ENCODE peak calls at places on chromosome 18, in four cellular contexts. One of them, this sample, is unnamed.

GRCh38 chr18:66511810-66512209 is 92.1 kb downstream of the CDH19 start:
- DNase-seq in Peyer's patch: no peak
- DNase-seq in hepatic stellate cell: no peak
- DNase-seq in cardiac fibroblast: peak
- DNase-seq in this sample: no peak

GRCh38 chr18:73791081-73791480 is 356.6 kb downstream of the FBXO15 start:
- DNase-seq in Peyer's patch: no peak
- DNase-seq in hepatic stellate cell: no peak
- DNase-seq in cardiac fibroblast: no peak
- DNase-seq in this sample: no peak

GRCh38 chr18:33404244-33404873 is 36.2 kb downstream of the CCDC178 start:
- DNase-seq in Peyer's patch: no peak
- DNase-seq in hepatic stellate cell: peak
- DNase-seq in cardiac fibroblast: peak
- DNase-seq in this sample: no peak

GRCh38 chr18:48555465-48555995 is 16.7 kb downstream of the CTIF start:
- DNase-seq in Peyer's patch: no peak
- DNase-seq in hepatic stellate cell: no peak
- DNase-seq in cardiac fibroblast: no peak
- DNase-seq in this sample: no peak

GRCh38 chr18:73408434-73408833 is 540.6 kb upstream of the NETO1 start:
- DNase-seq in Peyer's patch: no peak
- DNase-seq in hepatic stellate cell: no peak
- DNase-seq in cardiac fibroblast: peak
- DNase-seq in this sample: no peak

GRCh38 chr18:50644807-50645206 is 84.9 kb downstream of the MAPK4 start:
- DNase-seq in Peyer's patch: no peak
- DNase-seq in hepatic stellate cell: no peak
- DNase-seq in cardiac fibroblast: no peak
- DNase-seq in this sample: no peak

GRCh38 chr18:59528866-59529265 is 168.4 kb downstream of the CCBE1 start:
- DNase-seq in Peyer's patch: no peak
- DNase-seq in hepatic stellate cell: no peak
- DNase-seq in cardiac fibroblast: no peak
- DNase-seq in this sample: no peak

GRCh38 chr18:48902023-48902855 is 48.5 kb downstream of the SMAD7 start:
- DNase-seq in Peyer's patch: peak
- DNase-seq in hepatic stellate cell: peak
- DNase-seq in cardiac fibroblast: peak
- DNase-seq in this sample: no peak

GRCh38 chr18:48893559-48894265 is 57.1 kb downstream of the SMAD7 start:
- DNase-seq in Peyer's patch: peak
- DNase-seq in hepatic stellate cell: no peak
- DNase-seq in cardiac fibroblast: no peak
- DNase-seq in this sample: no peak

GRCh38 chr18:50009772-50010171 is 185.2 kb downstream of the MYO5B start:
- DNase-seq in Peyer's patch: peak
- DNase-seq in hepatic stellate cell: peak
- DNase-seq in cardiac fibroblast: peak
- DNase-seq in this sample: peak

GRCh38 chr18:34002130-34002529 is 222.6 kb downstream of the NOL4 start:
- DNase-seq in Peyer's patch: no peak
- DNase-seq in hepatic stellate cell: no peak
- DNase-seq in cardiac fibroblast: no peak
- DNase-seq in this sample: no peak

GRCh38 chr18:78837766-78838165 is 141.9 kb upstream of the SALL3 start:
- DNase-seq in Peyer's patch: no peak
- DNase-seq in hepatic stellate cell: no peak
- DNase-seq in cardiac fibroblast: no peak
- DNase-seq in this sample: no peak

GRCh38 chr18:8433323-8433722 is 175.9 kb upstream of the RAB12 start:
- DNase-seq in Peyer's patch: no peak
- DNase-seq in hepatic stellate cell: no peak
- DNase-seq in cardiac fibroblast: no peak
- DNase-seq in this sample: no peak

GRCh38 chr18:40470753-40471152 is 1484.3 kb upstream of the PIK3C3 start:
- DNase-seq in Peyer's patch: no peak
- DNase-seq in hepatic stellate cell: no peak
- DNase-seq in cardiac fibroblast: no peak
- DNase-seq in this sample: no peak

GRCh38 chr18:62827397-62827796 is 112.1 kb downstream of the PHLPP1 start:
- DNase-seq in Peyer's patch: no peak
- DNase-seq in hepatic stellate cell: no peak
- DNase-seq in cardiac fibroblast: no peak
- DNase-seq in this sample: no peak

GRCh38 chr18:59459352-59460059 is 100.4 kb upstream of the LMAN1 start:
- DNase-seq in Peyer's patch: no peak
- DNase-seq in hepatic stellate cell: peak
- DNase-seq in cardiac fibroblast: peak
- DNase-seq in this sample: no peak

GRCh38 chr18:63831080-63831788 is 56.0 kb downstream of the SERPINB7 start:
- DNase-seq in Peyer's patch: no peak
- DNase-seq in hepatic stellate cell: peak
- DNase-seq in cardiac fibroblast: peak
- DNase-seq in this sample: no peak

GRCh38 chr18:21085579-21086161 is 25.9 kb downstream of the ROCK1 start:
- DNase-seq in Peyer's patch: no peak
- DNase-seq in hepatic stellate cell: no peak
- DNase-seq in cardiac fibroblast: peak
- DNase-seq in this sample: no peak

GRCh38 chr18:25467226-25468065 is 115.5 kb upstream of the ZNF521 start:
- DNase-seq in Peyer's patch: no peak
- DNase-seq in hepatic stellate cell: no peak
- DNase-seq in cardiac fibroblast: no peak
- DNase-seq in this sample: no peak

GRCh38 chr18:58253871-58254270 is 209.8 kb downstream of the NEDD4L start:
- DNase-seq in Peyer's patch: no peak
- DNase-seq in hepatic stellate cell: no peak
- DNase-seq in cardiac fibroblast: no peak
- DNase-seq in this sample: no peak

GRCh38 chr18:49094979-49095632 is 144.3 kb upstream of the SMAD7 start:
- DNase-seq in Peyer's patch: no peak
- DNase-seq in hepatic stellate cell: peak
- DNase-seq in cardiac fibroblast: peak
- DNase-seq in this sample: no peak

GRCh38 chr18:65091737-65092329 is 659.0 kb upstream of the CDH7 start:
- DNase-seq in Peyer's patch: no peak
- DNase-seq in hepatic stellate cell: no peak
- DNase-seq in cardiac fibroblast: peak
- DNase-seq in this sample: no peak

GRCh38 chr18:31149351-31149750 is 13.3 kb downstream of the DSC1 start:
- DNase-seq in Peyer's patch: no peak
- DNase-seq in hepatic stellate cell: no peak
- DNase-seq in cardiac fibroblast: no peak
- DNase-seq in this sample: no peak

GRCh38 chr18:45106331-45106774 is 425.7 kb downstream of the SETBP1 start:
- DNase-seq in Peyer's patch: peak
- DNase-seq in hepatic stellate cell: no peak
- DNase-seq in cardiac fibroblast: peak
- DNase-seq in this sample: no peak

GRCh38 chr18:50973367-50974126 is 5.7 kb downstream of the ELAC1 start:
- DNase-seq in Peyer's patch: peak
- DNase-seq in hepatic stellate cell: peak
- DNase-seq in cardiac fibroblast: peak
- DNase-seq in this sample: no peak

GRCh38 chr18:53883771-53884170 is 340.7 kb downstream of the MBD2 start:
- DNase-seq in Peyer's patch: no peak
- DNase-seq in hepatic stellate cell: no peak
- DNase-seq in cardiac fibroblast: no peak
- DNase-seq in this sample: no peak

GRCh38 chr18:47615043-47615442 is 315.4 kb downstream of the SMAD2 start:
- DNase-seq in Peyer's patch: no peak
- DNase-seq in hepatic stellate cell: no peak
- DNase-seq in cardiac fibroblast: no peak
- DNase-seq in this sample: no peak

GRCh38 chr18:69444221-69444620 is 43.5 kb downstream of the DOK6 start:
- DNase-seq in Peyer's patch: no peak
- DNase-seq in hepatic stellate cell: no peak
- DNase-seq in cardiac fibroblast: no peak
- DNase-seq in this sample: no peak

GRCh38 chr18:58527116-58528010 is 101.5 kb downstream of the ALPK2 start:
- DNase-seq in Peyer's patch: no peak
- DNase-seq in hepatic stellate cell: no peak
- DNase-seq in cardiac fibroblast: peak
- DNase-seq in this sample: no peak

This sample was measured in stimulated activated naive CD8-positive, alpha-beta T cell treated with anti-CD3 and anti-CD28 coated beads, Interleukin-15, Interleukin-2, amounts not matched to agents 100 U/mL and 50 U/mL, for 24 hours.